ENCODE peak calls at places on chromosomes 2 and 18, in eight cellular contexts. One of them, this sample, is unnamed.

GRCh38 chr2:137208361-137208973 is 443.1 kb downstream of the THSD7B start:
- DNase-seq in ecto neural progenitor cell: no peak
- DNase-seq in naive thymus-derived CD8-positive, alpha-beta T cell: no peak
- DNase-seq in sigmoid colon: no peak
- DNase-seq in K562: no peak
- DNase-seq in epithelial cell of esophagus: peak
- DNase-seq in ELR: peak
- DNase-seq in NCI-H226: no peak
- DNase-seq in this sample: no peak

GRCh38 chr2:132448771-132449170 is 32.2 kb downstream of the GPR39 start:
- DNase-seq in ecto neural progenitor cell: no peak
- DNase-seq in naive thymus-derived CD8-positive, alpha-beta T cell: no peak
- DNase-seq in sigmoid colon: no peak
- DNase-seq in K562: no peak
- DNase-seq in epithelial cell of esophagus: peak
- DNase-seq in ELR: peak
- DNase-seq in NCI-H226: no peak
- DNase-seq in this sample: peak

GRCh38 chr2:102735431-102736130 is 26.2 kb upstream of the TMEM182 start:
- DNase-seq in ecto neural progenitor cell: peak
- DNase-seq in naive thymus-derived CD8-positive, alpha-beta T cell: no peak
- DNase-seq in sigmoid colon: no peak
- DNase-seq in K562: no peak
- DNase-seq in epithelial cell of esophagus: peak
- DNase-seq in ELR: no peak
- DNase-seq in NCI-H226: no peak
- DNase-seq in this sample: no peak

GRCh38 chr18:76429262-76430126 is 65.5 kb downstream of the ZNF516 start:
- DNase-seq in ecto neural progenitor cell: no peak
- DNase-seq in naive thymus-derived CD8-positive, alpha-beta T cell: no peak
- DNase-seq in sigmoid colon: peak
- DNase-seq in K562: no peak
- DNase-seq in epithelial cell of esophagus: no peak
- DNase-seq in ELR: no peak
- DNase-seq in NCI-H226: no peak
- DNase-seq in this sample: no peak

GRCh38 chr18:79494936-79495335 is 99.2 kb downstream of the NFATC1 start:
- DNase-seq in ecto neural progenitor cell: no peak
- DNase-seq in naive thymus-derived CD8-positive, alpha-beta T cell: no peak
- DNase-seq in sigmoid colon: peak
- DNase-seq in K562: no peak
- DNase-seq in epithelial cell of esophagus: no peak
- DNase-seq in ELR: no peak
- DNase-seq in NCI-H226: no peak
- DNase-seq in this sample: no peak

GRCh38 chr2:232882085-232882484 is 12.0 kb downstream of the SNORC start:
- DNase-seq in ecto neural progenitor cell: no peak
- DNase-seq in naive thymus-derived CD8-positive, alpha-beta T cell: no peak
- DNase-seq in sigmoid colon: no peak
- DNase-seq in K562: no peak
- DNase-seq in epithelial cell of esophagus: no peak
- DNase-seq in ELR: no peak
- DNase-seq in NCI-H226: no peak
- DNase-seq in this sample: no peak

GRCh38 chr2:54336136-54336976 is 80.3 kb upstream of the TSPYL6 start:
- DNase-seq in ecto neural progenitor cell: no peak
- DNase-seq in naive thymus-derived CD8-positive, alpha-beta T cell: no peak
- DNase-seq in sigmoid colon: no peak
- DNase-seq in K562: no peak
- DNase-seq in epithelial cell of esophagus: no peak
- DNase-seq in ELR: peak
- DNase-seq in NCI-H226: peak
- DNase-seq in this sample: no peak

GRCh38 chr18:55489742-55490055 is 98.3 kb downstream of the TCF4 start:
- DNase-seq in ecto neural progenitor cell: no peak
- DNase-seq in naive thymus-derived CD8-positive, alpha-beta T cell: no peak
- DNase-seq in sigmoid colon: no peak
- DNase-seq in K562: no peak
- DNase-seq in epithelial cell of esophagus: no peak
- DNase-seq in ELR: no peak
- DNase-seq in NCI-H226: no peak
- DNase-seq in this sample: peak

GRCh38 chr2:145674705-145675104 is 1154.8 kb upstream of the ZEB2 start:
- DNase-seq in ecto neural progenitor cell: no peak
- DNase-seq in naive thymus-derived CD8-positive, alpha-beta T cell: no peak
- DNase-seq in sigmoid colon: no peak
- DNase-seq in K562: no peak
- DNase-seq in epithelial cell of esophagus: no peak
- DNase-seq in ELR: no peak
- DNase-seq in NCI-H226: no peak
- DNase-seq in this sample: no peak

GRCh38 chr2:39121523-39122063 is 742 bp upstream of the SOS1 start:
- DNase-seq in ecto neural progenitor cell: no peak
- DNase-seq in naive thymus-derived CD8-positive, alpha-beta T cell: no peak
- DNase-seq in sigmoid colon: no peak
- DNase-seq in K562: no peak
- DNase-seq in epithelial cell of esophagus: no peak
- DNase-seq in ELR: peak
- DNase-seq in NCI-H226: peak
- DNase-seq in this sample: no peak

GRCh38 chr2:25894135-25894830 is 16.0 kb upstream of the ASXL2 start:
- DNase-seq in ecto neural progenitor cell: no peak
- DNase-seq in naive thymus-derived CD8-positive, alpha-beta T cell: no peak
- DNase-seq in sigmoid colon: peak
- DNase-seq in K562: no peak
- DNase-seq in epithelial cell of esophagus: no peak
- DNase-seq in ELR: no peak
- DNase-seq in NCI-H226: no peak
- DNase-seq in this sample: no peak

GRCh38 chr2:215625207-215625606 is 189.3 kb upstream of the FN1 start:
- DNase-seq in ecto neural progenitor cell: no peak
- DNase-seq in naive thymus-derived CD8-positive, alpha-beta T cell: no peak
- DNase-seq in sigmoid colon: no peak
- DNase-seq in K562: no peak
- DNase-seq in epithelial cell of esophagus: no peak
- DNase-seq in ELR: no peak
- DNase-seq in NCI-H226: no peak
- DNase-seq in this sample: no peak

GRCh38 chr2:108627911-108628567 is 91.2 kb upstream of the RANBP2 start:
- DNase-seq in ecto neural progenitor cell: no peak
- DNase-seq in naive thymus-derived CD8-positive, alpha-beta T cell: no peak
- DNase-seq in sigmoid colon: no peak
- DNase-seq in K562: no peak
- DNase-seq in epithelial cell of esophagus: no peak
- DNase-seq in ELR: no peak
- DNase-seq in NCI-H226: no peak
- DNase-seq in this sample: no peak

GRCh38 chr2:72080286-72081145 is 67.1 kb downstream of the CYP26B1 start:
- DNase-seq in ecto neural progenitor cell: no peak
- DNase-seq in naive thymus-derived CD8-positive, alpha-beta T cell: no peak
- DNase-seq in sigmoid colon: no peak
- DNase-seq in K562: no peak
- DNase-seq in epithelial cell of esophagus: no peak
- DNase-seq in ELR: no peak
- DNase-seq in NCI-H226: no peak
- DNase-seq in this sample: no peak

GRCh38 chr18:68796936-68797690 is 767 bp upstream of the CCDC102B start:
- DNase-seq in ecto neural progenitor cell: no peak
- DNase-seq in naive thymus-derived CD8-positive, alpha-beta T cell: no peak
- DNase-seq in sigmoid colon: no peak
- DNase-seq in K562: no peak
- DNase-seq in epithelial cell of esophagus: peak
- DNase-seq in ELR: peak
- DNase-seq in NCI-H226: peak
- DNase-seq in this sample: no peak

GRCh38 chr2:161283926-161284325 is 24.3 kb upstream of the PSMD14 start:
- DNase-seq in ecto neural progenitor cell: no peak
- DNase-seq in naive thymus-derived CD8-positive, alpha-beta T cell: no peak
- DNase-seq in sigmoid colon: no peak
- DNase-seq in K562: no peak
- DNase-seq in epithelial cell of esophagus: no peak
- DNase-seq in ELR: no peak
- DNase-seq in NCI-H226: no peak
- DNase-seq in this sample: no peak

GRCh38 chr2:191020742-191021381 is 6.9 kb upstream of the STAT1 start:
- DNase-seq in ecto neural progenitor cell: no peak
- DNase-seq in naive thymus-derived CD8-positive, alpha-beta T cell: no peak
- DNase-seq in sigmoid colon: peak
- DNase-seq in K562: no peak
- DNase-seq in epithelial cell of esophagus: peak
- DNase-seq in ELR: peak
- DNase-seq in NCI-H226: peak
- DNase-seq in this sample: no peak

GRCh38 chr2:237165405-237166276 is 80.0 kb downstream of the COPS8 start:
- DNase-seq in ecto neural progenitor cell: no peak
- DNase-seq in naive thymus-derived CD8-positive, alpha-beta T cell: no peak
- DNase-seq in sigmoid colon: no peak
- DNase-seq in K562: no peak
- DNase-seq in epithelial cell of esophagus: peak
- DNase-seq in ELR: peak
- DNase-seq in NCI-H226: no peak
- DNase-seq in this sample: no peak

GRCh38 chr2:40192864-40193669 is 258.8 kb downstream of the SLC8A1 start:
- DNase-seq in ecto neural progenitor cell: no peak
- DNase-seq in naive thymus-derived CD8-positive, alpha-beta T cell: no peak
- DNase-seq in sigmoid colon: no peak
- DNase-seq in K562: no peak
- DNase-seq in epithelial cell of esophagus: peak
- DNase-seq in ELR: peak
- DNase-seq in NCI-H226: no peak
- DNase-seq in this sample: no peak

GRCh38 chr2:96119981-96120720 is 3.8 kb upstream of the ADRA2B start:
- DNase-seq in ecto neural progenitor cell: no peak
- DNase-seq in naive thymus-derived CD8-positive, alpha-beta T cell: no peak
- DNase-seq in sigmoid colon: no peak
- DNase-seq in K562: no peak
- DNase-seq in epithelial cell of esophagus: no peak
- DNase-seq in ELR: no peak
- DNase-seq in NCI-H226: no peak
- DNase-seq in this sample: no peak

GRCh38 chr2:64880193-64880951 is 108.8 kb upstream of the SLC1A4 start:
- DNase-seq in ecto neural progenitor cell: no peak
- DNase-seq in naive thymus-derived CD8-positive, alpha-beta T cell: no peak
- DNase-seq in sigmoid colon: no peak
- DNase-seq in K562: no peak
- DNase-seq in epithelial cell of esophagus: no peak
- DNase-seq in ELR: no peak
- DNase-seq in NCI-H226: no peak
- DNase-seq in this sample: no peak

GRCh38 chr2:60819155-60819862 is 62.1 kb upstream of the REL start:
- DNase-seq in ecto neural progenitor cell: peak
- DNase-seq in naive thymus-derived CD8-positive, alpha-beta T cell: peak
- DNase-seq in sigmoid colon: no peak
- DNase-seq in K562: no peak
- DNase-seq in epithelial cell of esophagus: no peak
- DNase-seq in ELR: no peak
- DNase-seq in NCI-H226: no peak
- DNase-seq in this sample: no peak

GRCh38 chr2:29423267-29423666 is 308.1 kb downstream of the CLIP4 start:
- DNase-seq in ecto neural progenitor cell: no peak
- DNase-seq in naive thymus-derived CD8-positive, alpha-beta T cell: no peak
- DNase-seq in sigmoid colon: no peak
- DNase-seq in K562: no peak
- DNase-seq in epithelial cell of esophagus: no peak
- DNase-seq in ELR: no peak
- DNase-seq in NCI-H226: no peak
- DNase-seq in this sample: no peak

GRCh38 chr18:78878335-78878734 is 101.3 kb upstream of the SALL3 start:
- DNase-seq in ecto neural progenitor cell: peak
- DNase-seq in naive thymus-derived CD8-positive, alpha-beta T cell: no peak
- DNase-seq in sigmoid colon: no peak
- DNase-seq in K562: no peak
- DNase-seq in epithelial cell of esophagus: no peak
- DNase-seq in ELR: no peak
- DNase-seq in NCI-H226: no peak
- DNase-seq in this sample: no peak

GRCh38 chr2:114543106-114543806 is 100.8 kb downstream of the DPP10 start:
- DNase-seq in ecto neural progenitor cell: no peak
- DNase-seq in naive thymus-derived CD8-positive, alpha-beta T cell: no peak
- DNase-seq in sigmoid colon: no peak
- DNase-seq in K562: no peak
- DNase-seq in epithelial cell of esophagus: peak
- DNase-seq in ELR: no peak
- DNase-seq in NCI-H226: peak
- DNase-seq in this sample: no peak

GRCh38 chr2:191366199-191366598 is 121.0 kb downstream of the MYO1B start:
- DNase-seq in ecto neural progenitor cell: no peak
- DNase-seq in naive thymus-derived CD8-positive, alpha-beta T cell: no peak
- DNase-seq in sigmoid colon: no peak
- DNase-seq in K562: no peak
- DNase-seq in epithelial cell of esophagus: no peak
- DNase-seq in ELR: no peak
- DNase-seq in NCI-H226: no peak
- DNase-seq in this sample: no peak

GRCh38 chr2:231715988-231716616 is 7.8 kb downstream of the PTMA start:
- DNase-seq in ecto neural progenitor cell: no peak
- DNase-seq in naive thymus-derived CD8-positive, alpha-beta T cell: no peak
- DNase-seq in sigmoid colon: no peak
- DNase-seq in K562: peak
- DNase-seq in epithelial cell of esophagus: no peak
- DNase-seq in ELR: peak
- DNase-seq in NCI-H226: peak
- DNase-seq in this sample: peak

GRCh38 chr2:215836881-215837280 is 176.5 kb downstream of the MREG start:
- DNase-seq in ecto neural progenitor cell: no peak
- DNase-seq in naive thymus-derived CD8-positive, alpha-beta T cell: no peak
- DNase-seq in sigmoid colon: no peak
- DNase-seq in K562: no peak
- DNase-seq in epithelial cell of esophagus: no peak
- DNase-seq in ELR: no peak
- DNase-seq in NCI-H226: no peak
- DNase-seq in this sample: no peak

GRCh38 chr18:47263197-47263827 is 11.9 kb upstream of the SKOR2 start:
- DNase-seq in ecto neural progenitor cell: peak
- DNase-seq in naive thymus-derived CD8-positive, alpha-beta T cell: no peak
- DNase-seq in sigmoid colon: no peak
- DNase-seq in K562: no peak
- DNase-seq in epithelial cell of esophagus: no peak
- DNase-seq in ELR: peak
- DNase-seq in NCI-H226: no peak
- DNase-seq in this sample: no peak

GRCh38 chr18:32328974-32329373 is 139.1 kb downstream of the MEP1B start:
- DNase-seq in ecto neural progenitor cell: no peak
- DNase-seq in naive thymus-derived CD8-positive, alpha-beta T cell: no peak
- DNase-seq in sigmoid colon: no peak
- DNase-seq in K562: no peak
- DNase-seq in epithelial cell of esophagus: no peak
- DNase-seq in ELR: no peak
- DNase-seq in NCI-H226: no peak
- DNase-seq in this sample: no peak

GRCh38 chr18:13254971-13255927 is 36.7 kb downstream of the LDLRAD4 start:
- DNase-seq in ecto neural progenitor cell: no peak
- DNase-seq in naive thymus-derived CD8-positive, alpha-beta T cell: no peak
- DNase-seq in sigmoid colon: no peak
- DNase-seq in K562: no peak
- DNase-seq in epithelial cell of esophagus: no peak
- DNase-seq in ELR: no peak
- DNase-seq in NCI-H226: no peak
- DNase-seq in this sample: no peak

GRCh38 chr2:241728000-241728399 is 6.4 kb upstream of the D2HGDH start:
- DNase-seq in ecto neural progenitor cell: no peak
- DNase-seq in naive thymus-derived CD8-positive, alpha-beta T cell: no peak
- DNase-seq in sigmoid colon: no peak
- DNase-seq in K562: no peak
- DNase-seq in epithelial cell of esophagus: no peak
- DNase-seq in ELR: no peak
- DNase-seq in NCI-H226: no peak
- DNase-seq in this sample: no peak

GRCh38 chr2:67085146-67085545 is 312.0 kb upstream of the ETAA1 start:
- DNase-seq in ecto neural progenitor cell: no peak
- DNase-seq in naive thymus-derived CD8-positive, alpha-beta T cell: no peak
- DNase-seq in sigmoid colon: no peak
- DNase-seq in K562: no peak
- DNase-seq in epithelial cell of esophagus: no peak
- DNase-seq in ELR: no peak
- DNase-seq in NCI-H226: no peak
- DNase-seq in this sample: no peak